ENCODE peak calls at places on chromosome 5, in nine cellular contexts. W is NCI-H1105; H is stimulated activated CD8-positive, alpha-beta memory T cell treated with anti-CD3 and anti-CD28 coated beads, Interleukin-15, amount 100 ng/mL, for 24 hours; G is AML-193; R is C1 segment of cervical spinal cord; U is head of caudate nucleus; P is left ventricle myocardium inferior; V is choroid plexus epithelial cell; J is occipital lobe. Z is an unnamed sample.

GRCh38 chr5:67648201-67648671 is 451.6 kb upstream of the CD180 start:
- DNase-seq in W (no peak), H (no peak), G (no peak), R (no peak), U (no peak), P (peak), V (peak), J (no peak), Z (no peak)

GRCh38 chr5:75603421-75603820 is 7.8 kb upstream of the ANKDD1B start:
- DNase-seq in W (no peak), H (no peak), G (no peak), R (no peak), U (no peak), P (no peak), V (peak), J (no peak), Z (no peak)

GRCh38 chr5:7927466-7928375 is 58.8 kb downstream of the MTRR start:
- DNase-seq in W (peak), H (no peak), G (peak), R (peak), U (peak), P (no peak), V (peak), J (peak), Z (peak)

GRCh38 chr5:137752873-137753226 is 1.3 kb downstream of the HNRNPA0 start:
- DNase-seq in W (no peak), H (no peak), G (peak), R (no peak), U (no peak), P (no peak), V (peak), J (no peak), Z (no peak)

GRCh38 chr5:135356522-135357318 is 42.3 kb downstream of the MACROH2A1 start:
- DNase-seq in W (no peak), H (no peak), G (no peak), R (no peak), U (no peak), P (peak), V (peak), J (no peak), Z (no peak)

GRCh38 chr5:173093597-173093996 is 37.4 kb downstream of the CREBRF start:
- DNase-seq in W (no peak), H (no peak), G (no peak), R (no peak), U (no peak), P (no peak), V (no peak), J (no peak), Z (no peak)

GRCh38 chr5:18395126-18396110 is 761.2 kb downstream of the TAF11L14 start:
- DNase-seq in W (no peak), H (no peak), G (no peak), R (no peak), U (no peak), P (no peak), V (no peak), J (no peak), Z (no peak)

GRCh38 chr5:3600106-3600997 is 4.7 kb downstream of the IRX1 start:
- DNase-seq in W (no peak), H (no peak), G (no peak), R (no peak), U (no peak), P (no peak), V (no peak), J (no peak), Z (no peak)

GRCh38 chr5:10162468-10162867 is 87.2 kb downstream of the ATPSCKMT start:
- DNase-seq in W (no peak), H (no peak), G (no peak), R (no peak), U (no peak), P (no peak), V (no peak), J (no peak), Z (no peak)

GRCh38 chr5:1737790-1738405 is 61.7 kb downstream of the MRPL36 start:
- DNase-seq in W (no peak), H (no peak), G (peak), R (no peak), U (no peak), P (no peak), V (peak), J (no peak), Z (no peak)

GRCh38 chr5:40834391-40834848 is 602 bp downstream of the RPL37 start:
- DNase-seq in W (peak), H (no peak), G (no peak), R (no peak), U (no peak), P (no peak), V (peak), J (no peak), Z (no peak)

GRCh38 chr5:102932781-102933180 is 177.7 kb downstream of the PAM start:
- DNase-seq in W (no peak), H (no peak), G (no peak), R (no peak), U (no peak), P (no peak), V (no peak), J (no peak), Z (no peak)

GRCh38 chr5:146564036-146564762 is 48.2 kb upstream of the GPR151 start:
- DNase-seq in W (no peak), H (no peak), G (no peak), R (no peak), U (no peak), P (no peak), V (no peak), J (no peak), Z (no peak)

GRCh38 chr5:155276231-155276630 is 262.7 kb downstream of the KIF4B start:
- DNase-seq in W (no peak), H (no peak), G (no peak), R (no peak), U (no peak), P (no peak), V (no peak), J (no peak), Z (no peak)

GRCh38 chr5:115625579-115626443 is at the start of gene TMED7:
- DNase-seq in W (peak), H (peak), G (peak), R (peak), U (peak), P (peak), V (peak), J (peak), Z (peak)

GRCh38 chr5:82277613-82277986 is 554 bp downstream of the RPS23 start:
- DNase-seq in W (no peak), H (no peak), G (no peak), R (no peak), U (no peak), P (no peak), V (no peak), J (no peak), Z (no peak)

GRCh38 chr5:96024683-96025475 is 63.2 kb upstream of the ELL2 start:
- DNase-seq in W (no peak), H (no peak), G (no peak), R (no peak), U (no peak), P (no peak), V (no peak), J (no peak), Z (no peak)

GRCh38 chr5:147093138-147093537 is 141.7 kb upstream of the STK32A start:
- DNase-seq in W (no peak), H (no peak), G (no peak), R (no peak), U (no peak), P (no peak), V (peak), J (no peak), Z (no peak)

GRCh38 chr5:68047035-68047434 is 168.5 kb upstream of the PIK3R1 start:
- DNase-seq in W (no peak), H (no peak), G (no peak), R (no peak), U (no peak), P (no peak), V (peak), J (no peak), Z (no peak)

GRCh38 chr5:6714221-6715041 is 1.2 kb downstream of the TENT4A start:
- DNase-seq in W (no peak), H (no peak), G (no peak), R (no peak), U (no peak), P (peak), V (no peak), J (no peak), Z (no peak)

GRCh38 chr5:90142531-90142930 is 267.0 kb downstream of the CETN3 start:
- DNase-seq in W (no peak), H (no peak), G (no peak), R (no peak), U (no peak), P (no peak), V (no peak), J (no peak), Z (no peak)

GRCh38 chr5:424259-425110 is 18.5 kb upstream of the EXOC3 start:
- DNase-seq in W (no peak), H (no peak), G (no peak), R (no peak), U (no peak), P (no peak), V (no peak), J (no peak), Z (no peak)

GRCh38 chr5:154740957-154741356 is 14.2 kb upstream of the LARP1 start:
- DNase-seq in W (no peak), H (no peak), G (no peak), R (peak), U (peak), P (no peak), V (peak), J (peak), Z (no peak)

GRCh38 chr5:81717221-81717620 is 33.7 kb downstream of the SSBP2 start:
- DNase-seq in W (no peak), H (no peak), G (no peak), R (no peak), U (no peak), P (no peak), V (peak), J (no peak), Z (no peak)

GRCh38 chr5:9835121-9835770 is 205.1 kb upstream of the TAS2R1 start:
- DNase-seq in W (no peak), H (no peak), G (no peak), R (no peak), U (peak), P (no peak), V (peak), J (no peak), Z (peak)

GRCh38 chr5:174945853-174946252 is 221.5 kb downstream of the MSX2 start:
- DNase-seq in W (peak), H (no peak), G (no peak), R (no peak), U (no peak), P (no peak), V (no peak), J (no peak), Z (no peak)

GRCh38 chr5:6615416-6615815 is 17.4 kb downstream of the NSUN2 start:
- DNase-seq in W (no peak), H (no peak), G (no peak), R (no peak), U (no peak), P (no peak), V (no peak), J (no peak), Z (no peak)

GRCh38 chr5:21071421-21071820 is 1083.4 kb upstream of the CDH18 start:
- DNase-seq in W (no peak), H (no peak), G (no peak), R (no peak), U (no peak), P (no peak), V (no peak), J (no peak), Z (no peak)

GRCh38 chr5:151757233-151758140 is 944 bp downstream of the ATOX1 start:
- DNase-seq in W (no peak), H (no peak), G (no peak), R (no peak), U (peak), P (no peak), V (peak), J (no peak), Z (no peak)

GRCh38 chr5:180081481-180081880 is 9.9 kb upstream of the RNF130 start:
- DNase-seq in W (no peak), H (no peak), G (no peak), R (no peak), U (no peak), P (no peak), V (no peak), J (no peak), Z (no peak)

GRCh38 chr5:1418921-1419280 is 26.3 kb downstream of the SLC6A3 start:
- DNase-seq in W (no peak), H (no peak), G (no peak), R (no peak), U (no peak), P (no peak), V (no peak), J (no peak), Z (no peak)

GRCh38 chr5:79436821-79437220 is 77.1 kb downstream of the HOMER1 start:
- DNase-seq in W (no peak), H (no peak), G (no peak), R (no peak), U (no peak), P (no peak), V (peak), J (no peak), Z (no peak)

GRCh38 chr5:140221697-140222223 is 46.8 kb downstream of the CYSTM1 start:
- DNase-seq in W (no peak), H (no peak), G (no peak), R (no peak), U (no peak), P (no peak), V (peak), J (no peak), Z (no peak)

GRCh38 chr5:174755103-174755502 is 30.7 kb downstream of the MSX2 start:
- DNase-seq in W (no peak), H (no peak), G (no peak), R (no peak), U (no peak), P (no peak), V (peak), J (no peak), Z (no peak)

GRCh38 chr5:10665799-10666198 is 95.2 kb downstream of the DAP start:
- DNase-seq in W (no peak), H (no peak), G (no peak), R (no peak), U (no peak), P (no peak), V (no peak), J (no peak), Z (no peak)

GRCh38 chr5:10989577-10990263 is 228.7 kb upstream of the DAP start:
- DNase-seq in W (no peak), H (no peak), G (no peak), R (no peak), U (no peak), P (no peak), V (no peak), J (no peak), Z (no peak)

Z was measured in neuronal stem cell.